ENCODE peak calls at places on chromosome 17, in four cellular contexts. P is naive thymus-derived CD4-positive, alpha-beta T cell; F is activated CD4-positive, alpha-beta memory T cell treated with anti-CD3 and anti-CD28 coated beads, Interleukin-2, amount 10 ng/mL, durations not matched to agents 7 days and 5 days; U is left cardiac atrium. M is an unnamed sample.
A peak's percentile ranks its signal among the peaks of the same experiment; 100 is the strongest.

GRCh38 chr17:74257311-74257710 is 16.7 kb upstream of the DNAI2 start:
- DNase-seq in P (no peak), F (no peak), U (no peak), M (no peak)

GRCh38 chr17:76434870-76435269 is 18.1 kb downstream of the UBE2O start:
- DNase-seq in P (no peak), F (no peak), U (no peak), M (no peak)

GRCh38 chr17:77070888-77071279 is 69.9 kb upstream of the SEC14L1 start:
- DNase-seq in P (no peak), F (no peak), U (no peak), M (no peak)

GRCh38 chr17:74219576-74220133 is 6.3 kb downstream of the TTYH2 start:
- DNase-seq in P (no peak), F (no peak), U (no peak), M (no peak)

GRCh38 chr17:56130030-56130429 is 23.2 kb upstream of the ANKFN1 start:
- DNase-seq in P (no peak), F (no peak), U (no peak), M (no peak)

GRCh38 chr17:48198950-48199541 is 91.5 kb downstream of the SNX11 start:
- DNase-seq in P (no peak), F (no peak), U (no peak), M (no peak)

GRCh38 chr17:75877752-75878173 is 618 bp downstream of the TRIM47 start:
- DNase-seq in P (peak; percentile 69), F (peak; percentile 82), U (peak; percentile 80), M (no peak)

GRCh38 chr17:50469005-50469605 is 425 bp upstream of the CHAD start:
- DNase-seq in P (no peak), F (no peak), U (no peak), M (no peak)

GRCh38 chr17:42251115-42251514 is 25.1 kb downstream of the STAT5B start:
- DNase-seq in P (no peak), F (no peak), U (no peak), M (no peak)

GRCh38 chr17:37541880-37542675 is 52.4 kb downstream of the DUSP14 start:
- DNase-seq in P (no peak), F (no peak), U (no peak), M (no peak)

GRCh38 chr17:77854083-77854758 is 104.3 kb upstream of the TNRC6C start:
- DNase-seq in P (no peak), F (no peak), U (no peak), M (no peak)

GRCh38 chr17:2682304-2682938 is 29.1 kb downstream of the CLUH start:
- DNase-seq in P (no peak), F (no peak), U (no peak), M (no peak)

GRCh38 chr17:61168506-61168905 is 231.1 kb upstream of the TBX2 start:
- DNase-seq in P (no peak), F (no peak), U (no peak), M (no peak)

GRCh38 chr17:36498560-36499300 is 12.2 kb downstream of the ZNHIT3 start:
- DNase-seq in P (no peak), F (no peak), U (no peak), M (no peak)

GRCh38 chr17:64256913-64257807 is 5.9 kb downstream of the TEX2 start:
- DNase-seq in P (no peak), F (no peak), U (no peak), M (no peak)

GRCh38 chr17:59845595-59846390 is 47.0 kb downstream of the TUBD1 start:
- DNase-seq in P (no peak), F (peak; percentile 37), U (no peak), M (no peak)

GRCh38 chr17:2418572-2418971 is 17.7 kb upstream of the MNT start:
- DNase-seq in P (no peak), F (no peak), U (no peak), M (no peak)

GRCh38 chr17:82328141-82328993 is 5.2 kb downstream of the SECTM1 start:
- DNase-seq in P (no peak), F (no peak), U (peak; percentile 23), M (no peak)

GRCh38 chr17:73261952-73262675 is 434 bp upstream of the CPSF4L start:
- DNase-seq in P (no peak), F (no peak), U (no peak), M (no peak)

GRCh38 chr17:76793775-76794174 is 55.9 kb downstream of the MFSD11 start:
- DNase-seq in P (no peak), F (peak; percentile 18), U (no peak), M (no peak)

GRCh38 chr17:80195671-80196529 is 24.2 kb downstream of the SGSH start:
- DNase-seq in P (peak; percentile 64), F (peak; percentile 60), U (no peak), M (no peak)

GRCh38 chr17:7916799-7917198 is 710 bp upstream of the RNF227 start:
- DNase-seq in P (no peak), F (no peak), U (no peak), M (no peak)

GRCh38 chr17:41615454-41615853 is 2.9 kb upstream of the KRT16 start:
- DNase-seq in P (no peak), F (no peak), U (peak; percentile 1), M (no peak)

GRCh38 chr17:2058521-2059124 is 3.7 kb downstream of the HIC1 start:
- DNase-seq in P (peak; percentile 52), F (peak; percentile 77), U (peak; percentile 80), M (no peak)

GRCh38 chr17:69539274-69539673 is 124.8 kb downstream of the MAP2K6 start:
- DNase-seq in P (no peak), F (no peak), U (no peak), M (no peak)

GRCh38 chr17:76265624-76266243 is 586 bp downstream of the UBALD2 start:
- DNase-seq in P (peak; percentile 66), F (peak; percentile 71), U (peak; percentile 76), M (no peak)

GRCh38 chr17:73192219-73192893 is 499 bp upstream of the COG1 start:
- DNase-seq in P (peak; percentile 77), F (peak; percentile 72), U (peak; percentile 70), M (no peak)

M was measured in esophagus squamous epithelium.